ENCODE peak calls at places on chromosomes 5 and 9, in five cellular contexts. P is fibroblast of lung, X is tibial artery, C is adipocyte, R is endodermal cell. S is an unnamed sample.
A peak's percentile ranks its signal among the peaks of the same experiment; 100 is the strongest.

GRCh38 chr9:78666818-78667429 is 370.0 kb downstream of the PSAT1 start:
- DNase-seq in C (no peak), R (no peak), P (peak; percentile 56), X (no peak), S (no peak)

GRCh38 chr5:43386960-43387362 is 25.2 kb downstream of the CCL28 start:
- DNase-seq in R (no peak), X (no peak), C (no peak), P (peak; percentile 19), S (no peak)

GRCh38 chr9:69454327-69454726 is 129.3 kb downstream of the ENTREP1 start:
- DNase-seq in P (no peak), R (peak; percentile 24), C (no peak), X (no peak), S (no peak)

GRCh38 chr9:127968717-127969383 is 11.9 kb downstream of the EEIG1 start:
- DNase-seq in C (peak; percentile 85), R (no peak), P (peak; percentile 92), X (peak; percentile 81), S (peak; percentile 82)

GRCh38 chr5:155655569-155655968 is 642.0 kb downstream of the KIF4B start:
- DNase-seq in C (no peak), P (no peak), R (peak; percentile 52), X (no peak), S (no peak)

GRCh38 chr5:34622046-34622435 is 34.1 kb upstream of the RAI14 start:
- DNase-seq in R (peak; percentile 9), X (no peak), P (peak; percentile 81), C (peak; percentile 86), S (no peak)

GRCh38 chr9:82490019-82490499 is 501.5 kb downstream of the SPATA31D1 start:
- DNase-seq in R (peak; percentile 54), P (peak; percentile 89), C (peak; percentile 74), X (no peak), S (no peak)

GRCh38 chr5:42745426-42745825 is 11.2 kb upstream of the CCDC152 start:
- DNase-seq in P (no peak), R (peak; percentile 89), X (no peak), C (no peak), S (no peak)

GRCh38 chr9:70746760-70747159 is 332.3 kb upstream of the KLF9 start:
- DNase-seq in C (peak; percentile 50), R (no peak), P (no peak), X (no peak), S (no peak)

GRCh38 chr9:89619739-89620138 is 14.9 kb downstream of the GADD45G start:
- DNase-seq in P (no peak), C (no peak), R (peak; percentile 61), X (no peak), S (no peak)

GRCh38 chr5:82796643-82797416 is 280.4 kb downstream of the TMEM167A start:
- DNase-seq in P (no peak), C (no peak), R (peak; percentile 44), X (no peak), S (no peak)

GRCh38 chr9:113222482-113222841 is 1.1 kb downstream of the SLC31A1 start:
- DNase-seq in X (no peak), R (peak; percentile 55), P (no peak), C (peak; percentile 47), S (no peak)

GRCh38 chr9:83323148-83323547 is 215.1 kb downstream of the FRMD3 start:
- DNase-seq in C (no peak), R (no peak), P (no peak), X (no peak), S (no peak)

GRCh38 chr9:128554155-128554862 is 1.9 kb downstream of the SPTAN1 start:
- DNase-seq in C (peak; percentile 95), X (peak; percentile 70), P (peak; percentile 96), R (peak; percentile 84), S (peak; percentile 63)

GRCh38 chr5:35468811-35469210 is 148.9 kb upstream of the SPEF2 start:
- DNase-seq in C (no peak), P (no peak), X (no peak), R (no peak), S (no peak)

GRCh38 chr5:150059623-150060022 is 26.7 kb downstream of the CSF1R start:
- DNase-seq in C (no peak), P (no peak), X (peak; percentile 51), R (no peak), S (no peak)

GRCh38 chr9:13151489-13151888 is 128.0 kb downstream of the MPDZ start:
- DNase-seq in X (no peak), C (peak; percentile 16), R (no peak), P (no peak), S (no peak)

GRCh38 chr9:89179535-89179919 is 909 bp upstream of the SHC3 start:
- DNase-seq in R (no peak), P (peak; percentile 70), X (no peak), C (peak; percentile 55), S (no peak)

GRCh38 chr5:78569441-78569840 is 79.1 kb downstream of the LHFPL2 start:
- DNase-seq in R (no peak), P (peak; percentile 86), C (peak; percentile 80), X (peak; percentile 76), S (peak; percentile 46)

GRCh38 chr5:139474815-139475791 is 4.3 kb downstream of the SMIM33 start:
- DNase-seq in X (no peak), R (no peak), P (peak; percentile 69), C (peak; percentile 60), S (no peak)

GRCh38 chr5:159478950-159479349 is 148.7 kb upstream of the IL12B start:
- DNase-seq in P (no peak), C (no peak), R (no peak), X (no peak), S (no peak)

GRCh38 chr9:971901-972511 is 4.4 kb upstream of the DMRT3 start:
- DNase-seq in P (no peak), R (peak; percentile 92), C (no peak), X (no peak), S (no peak)

GRCh38 chr5:40550481-40550880 is 129.2 kb upstream of the PTGER4 start:
- DNase-seq in C (no peak), X (no peak), P (no peak), R (no peak), S (no peak)
- H3K4me1 ChIP-seq in C (peaks cover 23% of the 10 kb centered on the region), X (no peaks in the 10 kb centered on the region), P (peaks cover 5% of the 10 kb centered on the region), R (no peaks in the 10 kb centered on the region), S (peaks cover 11% of the 10 kb centered on the region)

GRCh38 chr5:141519605-141520288 is 30.9 kb downstream of the PCDHGC5 start:
- DNase-seq in X (no peak), P (no peak), C (no peak), R (no peak), S (no peak)
- H3K4me1 ChIP-seq in X (no peaks in the 10 kb centered on the region), P (peaks cover 67% of the 10 kb centered on the region), C (peaks cover 62% of the 10 kb centered on the region), R (peaks cover 16% of the 10 kb centered on the region), S (peaks cover 78% of the 10 kb centered on the region)

GRCh38 chr9:136338511-136338910 is 11.2 kb downstream of the GPSM1 start:
- DNase-seq in C (no peak), P (no peak), X (no peak), R (no peak), S (no peak)
- H3K4me1 ChIP-seq in C (no peaks in the 10 kb centered on the region), P (peaks cover 5% of the 10 kb centered on the region), X (no peaks in the 10 kb centered on the region), R (peaks cover 6% of the 10 kb centered on the region), S (peaks cover 21% of the 10 kb centered on the region)

GRCh38 chr9:109455861-109456260 is 42.2 kb downstream of the PTPN3 start:
- DNase-seq in R (peak; percentile 80), P (no peak), X (no peak), C (no peak), S (no peak)

GRCh38 chr9:109454041-109454440 is 44.1 kb downstream of the PTPN3 start:
- DNase-seq in X (no peak), C (no peak), R (no peak), P (no peak), S (no peak)

GRCh38 chr9:109453210-109453842 is 44.8 kb downstream of the PTPN3 start:
- DNase-seq in C (peak; percentile 71), P (peak; percentile 86), X (no peak), R (peak; percentile 38), S (no peak)

GRCh38 chr9:109455391-109455790 is 42.7 kb downstream of the PTPN3 start:
- DNase-seq in R (no peak), X (no peak), P (no peak), C (no peak), S (no peak)

GRCh38 chr9:109454601-109455155 is 43.4 kb downstream of the PTPN3 start:
- DNase-seq in C (no peak), P (no peak), X (no peak), R (no peak), S (no peak)
- H3K4me1 ChIP-seq in C (peaks cover 8% of the 10 kb centered on the region), P (no peaks in the 10 kb centered on the region), X (no peaks in the 10 kb centered on the region), R (no peaks in the 10 kb centered on the region), S (no peaks in the 10 kb centered on the region)

GRCh38 chr5:143592648-143593047 is 189.2 kb upstream of the NR3C1 start:
- DNase-seq in C (no peak), X (no peak), R (no peak), P (no peak), S (no peak)

GRCh38 chr5:143596500-143596820 is 193.0 kb upstream of the NR3C1 start:
- DNase-seq in X (no peak), R (no peak), C (no peak), P (no peak), S (no peak)

GRCh38 chr5:143596824-143597223 is 193.3 kb upstream of the NR3C1 start:
- DNase-seq in C (no peak), R (no peak), X (no peak), P (no peak), S (no peak)

GRCh38 chr5:143593723-143594122 is 190.2 kb upstream of the NR3C1 start:
- DNase-seq in X (no peak), P (no peak), C (no peak), R (no peak), S (no peak)

GRCh38 chr5:143594913-143595818 is 191.7 kb upstream of the NR3C1 start:
- DNase-seq in X (no peak), P (peak; percentile 37), C (peak; percentile 19), R (no peak), S (no peak)
- H3K4me1 ChIP-seq in X (no peaks in the 10 kb centered on the region), P (peaks cover 7% of the 10 kb centered on the region), C (peaks cover 15% of the 10 kb centered on the region), R (no peaks in the 10 kb centered on the region), S (no peaks in the 10 kb centered on the region)

GRCh38 chr5:165858118-165858517 is 2352.7 kb downstream of the MAT2B start:
- DNase-seq in C (no peak), P (no peak), R (no peak), X (no peak), S (no peak)
- H3K4me1 ChIP-seq in C (no peaks in the 10 kb centered on the region), P (no peaks in the 10 kb centered on the region), R (no peaks in the 10 kb centered on the region), X (no peaks in the 10 kb centered on the region), S (no peaks in the 10 kb centered on the region)

S was measured in heart left ventricle.